ENCODE peak calls at places on chromosome 12, in five cellular contexts. I, T, R, V and U are unnamed samples.
A peak's percentile ranks its signal among the peaks of the same experiment; 100 is the strongest.

GRCh38 chr12:23204933-23205778 is 580.2 kb downstream of the ETNK1 start:
- DNase-seq in I (no peak), T (peak; percentile 81), R (peak; percentile 78), V (no peak), U (peak; percentile 26)

GRCh38 chr12:131340616-131341210 is 370.2 kb upstream of the SFSWAP start:
- DNase-seq in I (no peak), T (no peak), R (no peak), V (peak; percentile 64), U (peak; percentile 73)

GRCh38 chr12:75979181-75979580 is 52.4 kb downstream of the PHLDA1 start:
- DNase-seq in I (no peak), T (no peak), R (peak; percentile 22), V (no peak), U (no peak)

GRCh38 chr12:24742378-24742777 is 206.5 kb downstream of the BCAT1 start:
- DNase-seq in I (no peak), T (no peak), R (no peak), V (peak; percentile 61), U (no peak)

GRCh38 chr12:6073426-6073825 is 51.0 kb downstream of the VWF start:
- DNase-seq in I (no peak), T (no peak), R (no peak), V (no peak), U (peak; percentile 9)

GRCh38 chr12:124608451-124608870 is 41.0 kb upstream of the NCOR2 start:
- DNase-seq in I (no peak), T (no peak), R (no peak), V (no peak), U (peak; percentile 37)

GRCh38 chr12:6323340-6323994 is 13.0 kb downstream of the PLEKHG6 start:
- DNase-seq in I (no peak), T (peak; percentile 96), R (peak; percentile 92), V (peak; percentile 94), U (peak; percentile 89)

GRCh38 chr12:106106892-106107291 is 31.9 kb downstream of the NUAK1 start:
- DNase-seq in I (no peak), T (peak; percentile 60), R (peak; percentile 79), V (peak; percentile 75), U (no peak)

GRCh38 chr12:29728033-29728432 is 55.7 kb downstream of the TMTC1 start:
- DNase-seq in I (no peak), T (no peak), R (no peak), V (no peak), U (no peak)

GRCh38 chr12:79933580-79934264 is 1.2 kb downstream of the PPP1R12A start:
- DNase-seq in I (no peak), T (peak; percentile 14), R (peak; percentile 55), V (peak; percentile 65), U (peak; percentile 5)

GRCh38 chr12:51886021-51886710 is 1.7 kb upstream of the ANKRD33 start:
- DNase-seq in I (peak; percentile 64), T (peak; percentile 95), R (peak; percentile 93), V (peak; percentile 69), U (peak; percentile 63)

GRCh38 chr12:117908411-117908810 is 60.4 kb downstream of the KSR2 start:
- DNase-seq in I (no peak), T (no peak), R (no peak), V (no peak), U (no peak)

GRCh38 chr12:108321688-108322087 is 17.4 kb downstream of the CMKLR1 start:
- DNase-seq in I (no peak), T (no peak), R (no peak), V (peak; percentile 62), U (no peak)

DNA sequence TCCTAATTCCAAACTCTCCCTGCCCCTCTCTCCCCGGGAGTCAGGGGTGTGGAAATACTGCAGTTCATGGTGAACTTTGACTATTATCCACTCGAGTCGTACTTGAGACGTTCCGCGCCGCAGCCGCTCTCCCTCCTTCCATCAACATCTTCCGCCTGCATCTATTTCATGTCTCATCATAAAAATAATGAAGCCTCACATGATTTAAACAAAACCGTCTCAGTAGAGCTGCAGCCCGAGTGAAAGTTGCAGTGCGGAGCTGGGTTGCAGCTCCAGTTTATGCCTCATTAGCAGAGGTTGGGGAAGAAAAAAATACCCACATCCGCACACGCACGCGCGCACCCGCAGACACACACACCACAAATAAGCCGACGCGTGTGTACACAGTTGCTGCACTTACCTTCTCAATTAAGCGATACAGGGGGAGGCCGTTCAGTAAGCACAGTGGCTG is 271 bp downstream of the LMO3 start:
- DNase-seq in I (peak; percentile 66), T (peak; percentile 53), R (peak; percentile 5), V (peak; percentile 57), U (peak; percentile 20)
- H3K27me3 ChIP-seq in I (no peaks in the 10 kb centered on the region), T (peaks cover 36% of the 10 kb centered on the region), R (no peaks in the 10 kb centered on the region), V (peaks cover 81% of the 10 kb centered on the region), U (peaks cover 45% of the 10 kb centered on the region)

GRCh38 chr12:16610006-16610520 is 4.1 kb upstream of the LMO3 start:
- DNase-seq in I (no peak), T (no peak), R (no peak), V (peak; percentile 51), U (no peak)
- H3K4me3 ChIP-seq in I (peak overlapping the region; percentile 54), T (no peak overlapping the region), R (peak overlapping the region; percentile 80), V (no peak overlapping the region), U (no peak overlapping the region)

DNA sequence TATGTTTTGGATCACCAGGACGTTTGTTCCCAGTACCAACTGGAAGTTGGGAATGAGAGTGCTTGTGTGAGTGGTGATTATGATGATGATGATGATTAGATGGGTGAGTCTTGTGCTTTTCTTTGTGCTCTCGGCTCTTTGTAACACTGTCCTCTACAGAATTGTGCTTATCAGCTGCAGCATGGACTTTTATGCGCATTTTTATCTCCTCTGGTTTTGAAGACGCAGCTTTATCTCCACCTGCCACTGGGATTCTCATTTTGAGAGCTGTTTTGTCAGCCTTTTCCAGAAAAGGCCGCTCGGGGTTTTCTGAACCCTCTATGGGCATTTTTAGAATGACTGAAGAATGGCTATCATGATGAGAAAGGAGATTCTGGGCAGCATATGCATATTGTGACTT is 11.5 kb upstream of the KANSL2 start:
- DNase-seq in I (no peak), T (no peak), R (no peak), V (no peak), U (no peak)
- H3K36me3 ChIP-seq in I (peaks cover 83% of the 10 kb centered on the region), T (peaks cover 42% of the 10 kb centered on the region), R (peaks cover 80% of the 10 kb centered on the region), V (peaks cover 91% of the 10 kb centered on the region), U (peaks cover 28% of the 10 kb centered on the region)

GRCh38 chr12:57237653-57237951 is 8.1 kb downstream of the SHMT2 start:
- DNase-seq in I (peak; percentile 23), T (no peak), R (no peak), V (peak; percentile 63), U (no peak)
- H3K27me3 ChIP-seq in I (peaks cover 60% of the 10 kb centered on the region), T (peaks cover 96% of the 10 kb centered on the region), R (peaks cover 4% of the 10 kb centered on the region), V (peaks cover 85% of the 10 kb centered on the region), U (peaks cover 76% of the 10 kb centered on the region)

GRCh38 chr12:116319851-116320621 is 42.5 kb upstream of the MED13L start:
- DNase-seq in I (no peak), T (peak; percentile 94), R (peak; percentile 95), V (no peak), U (no peak)
- H3K4me3 ChIP-seq in I (peak overlapping the region; percentile 25), T (no peak overlapping the region), R (peak overlapping the region; percentile 67), V (no peak overlapping the region), U (no peak overlapping the region)

DNA sequence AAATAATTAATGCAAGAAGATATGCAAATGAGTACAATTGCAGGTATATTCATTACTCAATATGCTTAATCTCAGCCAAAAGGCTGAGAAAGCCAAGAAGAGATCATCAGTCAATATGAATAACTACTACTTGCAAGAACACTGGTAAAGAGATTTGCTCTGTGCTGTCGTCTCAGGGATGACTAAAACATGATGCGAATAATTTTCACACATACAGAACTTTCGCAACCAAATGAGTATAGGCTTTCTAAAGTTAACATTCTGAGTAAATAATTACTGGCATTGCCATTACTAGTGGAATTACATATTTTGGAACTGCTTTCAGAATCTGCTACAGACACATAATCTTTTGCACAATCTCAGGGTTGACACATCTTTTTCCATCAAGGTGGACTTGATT is 24.7 kb downstream of the NCKAP1L start:
- DNase-seq in I (no peak), T (peak; percentile 30), R (peak; percentile 19), V (no peak), U (no peak)
- H3K36me3 ChIP-seq in I (peaks cover 61% of the 10 kb centered on the region), T (no peaks in the 10 kb centered on the region), R (no peaks in the 10 kb centered on the region), V (no peaks in the 10 kb centered on the region), U (no peaks in the 10 kb centered on the region)

DNA sequence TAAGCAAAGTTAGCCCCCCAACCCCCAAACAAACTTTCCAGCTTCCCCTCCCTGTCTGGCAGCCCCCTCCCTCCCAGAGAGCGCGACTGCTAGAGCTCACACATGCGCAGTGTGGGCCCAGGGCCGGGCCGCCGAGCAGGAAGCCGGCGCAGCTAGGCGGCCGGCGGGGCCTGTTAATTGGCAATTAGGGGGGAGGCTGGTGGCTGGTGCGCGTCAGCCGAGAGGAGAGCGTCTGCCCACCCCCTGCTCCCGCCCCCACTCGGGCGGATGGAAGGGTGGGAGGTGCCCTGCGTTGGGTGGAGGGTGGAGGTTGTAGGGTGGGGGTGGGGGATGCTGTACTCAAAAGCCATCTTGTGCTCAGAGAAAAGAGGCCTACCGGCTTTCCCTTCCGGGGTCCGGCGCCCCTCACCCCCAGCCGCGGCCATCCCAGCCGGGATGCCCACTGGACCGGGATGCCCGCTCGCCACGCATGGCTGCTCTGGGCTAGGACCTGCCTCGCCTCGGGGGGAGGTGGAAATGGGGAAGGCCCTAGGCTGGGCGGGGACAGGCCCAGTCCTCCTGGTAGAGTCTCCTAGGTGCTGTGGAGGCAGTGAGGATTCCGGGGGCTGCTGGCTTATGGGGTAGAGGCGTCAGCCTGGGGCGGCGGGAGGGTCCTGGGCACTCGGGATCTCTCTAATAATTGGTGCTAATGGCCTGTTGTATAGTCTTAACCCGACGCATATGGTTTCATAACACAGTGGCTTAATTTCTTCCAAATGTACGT is 9.2 kb downstream of the HOXC8 start:
- DNase-seq in I (peak; percentile 84), T (peak; percentile 34), R (peak; percentile 61), V (peak; percentile 96), U (peak; percentile 96)
- H3K27me3 ChIP-seq in I (peaks cover 94% of the 10 kb centered on the region), T (peaks cover 100% of the 10 kb centered on the region), R (no peaks in the 10 kb centered on the region), V (peaks cover 100% of the 10 kb centered on the region), U (peaks cover 99% of the 10 kb centered on the region)

DNA sequence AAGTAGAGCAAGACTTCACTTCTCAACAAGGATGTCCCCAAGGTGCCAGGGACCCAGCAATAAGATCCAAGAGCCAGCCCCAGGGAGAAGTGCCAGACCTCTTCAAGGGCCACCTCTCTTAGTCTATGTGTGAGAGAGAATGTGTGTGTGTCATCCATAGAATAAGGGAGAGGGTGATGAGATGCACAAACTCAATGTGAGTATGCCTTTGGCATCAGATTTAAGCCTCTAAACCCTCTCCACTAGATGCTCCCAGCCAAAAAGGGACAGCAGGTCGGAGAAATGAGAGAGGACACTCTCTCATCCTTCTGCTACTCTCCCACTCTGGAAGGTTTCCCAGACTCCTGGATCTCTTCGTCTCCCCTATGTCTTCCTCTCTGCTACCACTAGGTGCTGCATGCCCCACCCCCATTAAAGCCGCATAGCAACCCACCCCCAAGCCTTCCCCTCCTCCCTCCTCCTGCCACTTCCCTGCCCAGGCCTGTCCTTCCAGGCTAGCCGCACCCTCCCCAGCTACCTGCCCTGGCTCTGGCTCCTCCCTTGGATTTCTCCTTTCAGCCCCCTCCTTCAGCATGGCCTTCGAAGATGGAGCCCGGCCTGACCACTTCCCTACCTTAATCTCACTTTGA is 7.6 kb downstream of the RARG start:
- DNase-seq in I (no peak), T (no peak), R (peak; percentile 42), V (peak; percentile 95), U (peak; percentile 93)
- H3K4me3 ChIP-seq in I (no peak overlapping the region), T (no peak overlapping the region), R (no peak overlapping the region), V (no peak overlapping the region), U (no peak overlapping the region)